ENCODE peak calls at places on chromosomes 2 and 18, in ten cellular contexts. U is spleen, J is upper lobe of right lung, F is endothelial cell, K is uterus, O is GM12864, V is foreskin fibroblast, C is keratinocyte, A is GM23338, L is right lobe of liver. R is an unnamed sample.

GRCh38 chr2:72713857-72714256 is 112.0 kb downstream of the EXOC6B start:
- DNase-seq in U (no peak), J (no peak), F (no peak), K (no peak), O (no peak), V (no peak), C (no peak), A (peak; percentile 64), L (no peak), R (no peak)

GRCh38 chr18:59902180-59902992 is 2.6 kb downstream of the PMAIP1 start:
- DNase-seq in U (no peak), J (no peak), F (no peak), K (no peak), O (no peak), V (no peak), C (no peak), A (no peak), L (no peak), R (no peak)

GRCh38 chr2:196245746-196246145 is 74.4 kb upstream of the STK17B start:
- DNase-seq in U (no peak), J (no peak), F (no peak), K (no peak), O (no peak), V (no peak), C (no peak), A (no peak), L (no peak), R (no peak)

GRCh38 chr2:29010946-29011649 is 30.0 kb downstream of the TOGARAM2 start:
- DNase-seq in U (peak; percentile 89), J (no peak), F (no peak), K (peak; percentile 28), O (no peak), V (no peak), C (no peak), A (peak; percentile 29), L (no peak), R (no peak)

GRCh38 chr18:63775166-63775730 is at the start of gene SERPINB7:
- DNase-seq in U (no peak), J (no peak), F (no peak), K (no peak), O (no peak), V (peak; percentile 88), C (peak; percentile 54), A (no peak), L (no peak), R (no peak)

GRCh38 chr2:235005023-235005422 is 53.2 kb downstream of the SH3BP4 start:
- DNase-seq in U (no peak), J (no peak), F (no peak), K (no peak), O (no peak), V (no peak), C (no peak), A (no peak), L (no peak), R (no peak)

GRCh38 chr2:44118257-44118656 is 50.4 kb upstream of the PPM1B start:
- DNase-seq in U (no peak), J (no peak), F (no peak), K (no peak), O (no peak), V (peak; percentile 26), C (no peak), A (no peak), L (no peak), R (no peak)

GRCh38 chr2:88307817-88308216 is 137.7 kb downstream of the THNSL2 start:
- DNase-seq in U (no peak), J (no peak), F (peak; percentile 37), K (no peak), O (no peak), V (no peak), C (no peak), A (peak; percentile 78), L (no peak), R (no peak)

GRCh38 chr2:241463276-241464135 is 44.9 kb downstream of the STK25 start:
- DNase-seq in U (peak; percentile 8), J (no peak), F (no peak), K (no peak), O (no peak), V (no peak), C (no peak), A (no peak), L (no peak), R (no peak)

GRCh38 chr2:241460631-241461030 is 47.8 kb downstream of the STK25 start:
- DNase-seq in U (peak; percentile 40), J (no peak), F (no peak), K (no peak), O (no peak), V (no peak), C (no peak), A (no peak), L (no peak), R (no peak)

GRCh38 chr2:241458687-241459086 is 49.7 kb downstream of the STK25 start:
- DNase-seq in U (peak; percentile 44), J (no peak), F (no peak), K (no peak), O (no peak), V (no peak), C (no peak), A (no peak), L (no peak), R (no peak)

GRCh38 chr2:241465543-241465942 is 42.8 kb downstream of the STK25 start:
- DNase-seq in U (no peak), J (no peak), F (no peak), K (no peak), O (no peak), V (no peak), C (no peak), A (no peak), L (no peak), R (no peak)

DNA sequence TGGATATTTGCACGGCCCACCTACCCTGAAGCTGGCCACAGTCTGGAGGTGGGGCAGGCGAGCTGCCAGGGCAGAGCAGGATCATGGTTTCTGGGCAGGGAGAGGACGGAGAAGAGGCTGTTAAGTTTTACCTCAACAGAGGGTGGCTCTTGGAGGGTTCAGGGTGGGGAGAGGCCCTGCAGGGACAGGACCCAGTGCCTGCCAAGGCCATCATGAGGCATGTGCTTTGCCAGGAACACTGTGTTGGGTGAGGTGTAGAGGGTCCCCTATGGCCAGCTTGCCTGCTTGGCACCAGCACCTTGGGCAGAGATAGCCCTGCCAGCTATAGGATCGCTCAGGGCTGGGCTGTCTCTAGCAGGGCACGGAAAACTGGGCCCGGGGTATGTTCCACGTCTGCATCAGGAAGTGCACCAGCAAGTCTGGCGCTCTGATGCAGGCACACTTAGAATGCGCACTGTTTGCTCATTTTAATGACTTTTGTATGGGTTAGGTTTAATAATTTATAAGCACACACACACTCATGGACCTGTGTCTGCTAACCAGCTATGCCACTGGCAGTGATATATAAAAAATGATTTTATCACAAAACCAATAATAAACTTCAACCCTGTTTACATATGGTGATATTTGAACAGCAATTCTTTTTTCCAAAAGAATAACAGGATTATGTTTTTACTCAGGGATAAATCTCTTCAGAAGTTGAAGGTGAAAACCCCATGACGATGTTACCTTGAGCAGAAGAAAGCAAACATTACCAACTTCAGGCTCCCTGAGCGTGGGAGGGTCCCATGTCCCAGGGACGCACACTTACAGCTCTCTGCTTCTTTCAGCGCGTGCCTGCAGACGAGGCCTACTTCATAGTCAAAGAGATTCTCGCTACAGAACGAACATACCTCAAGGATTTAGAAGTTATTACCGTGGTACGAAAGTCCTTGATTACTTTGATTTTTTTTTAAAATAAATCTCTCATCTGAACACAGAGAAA is 46.4 kb downstream of the STK25 start:
- DNase-seq in U (no peak), J (no peak), F (no peak), K (no peak), O (no peak), V (no peak), C (no peak), A (no peak), L (no peak), R (no peak)
- TF ChIP-seq CTCF in U (no peak), J (no peak), F (no peak), K (no peak), O (no peak), V (no peak), C (no peak), A (no peak), L (no peak), R (no peak)

GRCh38 chr2:205051417-205051816 is 506.1 kb downstream of the PARD3B start:
- DNase-seq in U (no peak), J (no peak), F (no peak), K (no peak), O (no peak), V (no peak), C (no peak), A (no peak), L (no peak), R (no peak)
- TF ChIP-seq CTCF in U (no peak), J (peak; percentile 20), F (peak; percentile 34), K (no peak), O (no peak), V (peak; percentile 20), C (no peak), A (peak; percentile 41), L (no peak), R (no peak)

DNA sequence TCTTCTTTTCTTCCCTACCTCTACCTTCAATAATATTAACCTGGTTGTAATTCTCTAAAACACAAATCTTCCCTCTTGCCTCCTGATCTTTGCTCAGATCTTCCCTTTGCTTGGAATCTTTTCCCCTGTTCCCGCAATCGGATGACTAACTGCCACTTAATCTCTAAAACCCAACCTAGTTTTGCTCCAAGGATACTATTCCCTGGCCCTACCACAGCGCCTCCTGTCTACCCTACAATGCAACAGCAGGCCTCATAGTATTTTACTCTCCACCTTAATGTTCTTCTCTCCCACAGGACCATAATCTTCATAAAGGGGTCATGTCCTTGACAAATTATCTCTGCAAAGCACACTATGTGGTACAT is 246.8 kb upstream of the TNP1 start:
- DNase-seq in U (no peak), J (no peak), F (no peak), K (no peak), O (no peak), V (peak; percentile 41), C (peak; percentile 26), A (peak; percentile 75), L (no peak), R (no peak)
- TF ChIP-seq CTCF in U (no peak), J (peak; percentile 20), F (peak; percentile 50), K (no peak), O (peak; percentile 53), V (peak; percentile 62), C (peak; percentile 84), A (peak; percentile 97), L (no peak), R (no peak)

GRCh38 chr2:190720691-190721090 is 71.8 kb downstream of the NAB1 start:
- DNase-seq in U (no peak), J (no peak), F (no peak), K (no peak), O (no peak), V (no peak), C (no peak), A (no peak), L (no peak), R (no peak)

GRCh38 chr2:190717306-190717705 is 68.4 kb downstream of the NAB1 start:
- DNase-seq in U (no peak), J (no peak), F (no peak), K (no peak), O (no peak), V (no peak), C (no peak), A (no peak), L (no peak), R (no peak)

GRCh38 chr2:190717764-190718651 is 69.1 kb downstream of the NAB1 start:
- DNase-seq in U (no peak), J (no peak), F (no peak), K (no peak), O (no peak), V (no peak), C (no peak), A (no peak), L (no peak), R (no peak)

GRCh38 chr2:190720276-190720675 is 71.4 kb downstream of the NAB1 start:
- DNase-seq in U (no peak), J (no peak), F (no peak), K (no peak), O (no peak), V (no peak), C (no peak), A (no peak), L (no peak), R (no peak)

GRCh38 chr2:190718652-190719526 is 70.0 kb downstream of the NAB1 start:
- DNase-seq in U (no peak), J (no peak), F (no peak), K (no peak), O (no peak), V (peak; percentile 16), C (peak; percentile 72), A (peak; percentile 18), L (peak; percentile 56), R (no peak)
- TF ChIP-seq CTCF in U (no peak), J (no peak), F (no peak), K (no peak), O (no peak), V (no peak), C (no peak), A (no peak), L (no peak), R (no peak)